ENCODE peak calls at places on chromosomes 4 and X, in five cellular contexts. U, O, I, R and F are unnamed samples.

GRCh38 chrX:132918523-132918922 is 39.9 kb downstream of the HS6ST2 start:
- DNase-seq in U (no peak), R (no peak), I (no peak), O (no peak), F (no peak)

GRCh38 chr4:13988347-13989265 is 361.1 kb upstream of the BOD1L1 start:
- DNase-seq in I (no peak), O (peak; percentile 98), R (peak; percentile 13), U (no peak), F (no peak)

GRCh38 chr4:107755841-107756356 is 35.9 kb upstream of the PAPSS1 start:
- DNase-seq in R (no peak), O (peak; percentile 39), U (no peak), I (no peak), F (no peak)

GRCh38 chr4:92064574-92064973 is 239.2 kb upstream of the GRID2 start:
- DNase-seq in R (no peak), O (no peak), I (no peak), U (no peak), F (no peak)

GRCh38 chrX:39283239-39283638 is 482.0 kb downstream of the MID1IP1 start:
- DNase-seq in I (no peak), O (no peak), U (no peak), R (no peak), F (no peak)

GRCh38 chrX:107576392-107576791 is 51.9 kb upstream of the PRPS1 start:
- DNase-seq in U (no peak), I (no peak), R (no peak), O (no peak), F (no peak)

GRCh38 chrX:29662759-29663503 is 552.4 kb upstream of the MAGEB2 start:
- DNase-seq in I (no peak), O (peak; percentile 97), U (no peak), R (no peak), F (no peak)

GRCh38 chr4:146186556-146186955 is 11.0 kb downstream of the LSM6 start:
- DNase-seq in O (peak; percentile 22), U (no peak), R (no peak), I (no peak), F (no peak)

GRCh38 chr4:143531773-143532491 is 18.4 kb downstream of the SMARCA5 start:
- DNase-seq in O (peak; percentile 20), U (no peak), R (no peak), I (no peak), F (no peak)

GRCh38 chrX:10989386-10989785 is 121.7 kb upstream of the HCCS start:
- DNase-seq in I (no peak), R (no peak), U (no peak), O (peak; percentile 46), F (no peak)

GRCh38 chr4:94676910-94677309 is 80.8 kb upstream of the BMPR1B start:
- DNase-seq in R (no peak), U (no peak), I (no peak), O (peak; percentile 44), F (no peak)

GRCh38 chr4:153916273-153916755 is 127.4 kb upstream of the SFRP2 start:
- DNase-seq in O (no peak), I (peak; percentile 68), U (no peak), R (no peak), F (peak; percentile 66)

GRCh38 chr4:100644150-100644549 is 126.3 kb upstream of the EMCN start:
- DNase-seq in I (no peak), U (no peak), O (no peak), R (peak; percentile 59), F (no peak)

GRCh38 chr4:110411599-110412011 is 64.3 kb upstream of the ENPEP start:
- DNase-seq in I (no peak), R (no peak), U (no peak), O (no peak), F (no peak)

GRCh38 chr4:143337600-143338287 is 1.1 kb downstream of the GAB1 start:
- DNase-seq in R (peak; percentile 20), U (no peak), O (peak; percentile 67), I (peak; percentile 23), F (peak; percentile 15)

GRCh38 chr4:103197765-103198110 is 405 bp downstream of the CENPE start:
- DNase-seq in I (no peak), U (no peak), R (no peak), O (no peak), F (no peak)

GRCh38 chrX:149272690-149273463 is 232.2 kb downstream of the IDS start:
- DNase-seq in I (no peak), R (no peak), U (no peak), O (no peak), F (no peak)

GRCh38 chr4:139245590-139245989 is 34.4 kb downstream of the MGARP start:
- DNase-seq in R (no peak), I (no peak), O (peak; percentile 65), U (no peak), F (no peak)

GRCh38 chr4:174713181-174713580 is 115.9 kb downstream of the GLRA3 start:
- DNase-seq in R (no peak), I (no peak), U (no peak), O (no peak), F (no peak)